ENCODE peak calls at places on chromosomes 12 and 14, in ten cellular contexts. B is heart right ventricle; R is omental fat pad; A is foreskin fibroblast; E is AG08396; Q is activated effector memory CD4-positive, alpha-beta T cell treated with Interleukin-2 at 50 U/mL for 16 hours; L is HFF-Myc; H is left ventricle myocardium inferior; G is Calu3; D is iPS-NIHi11. V is an unnamed sample.

GRCh38 chr14:89258728-89259273 is 158.2 kb downstream of the FOXN3 start:
- DNase-seq in B (no peak), R (no peak), A (no peak), E (no peak), Q (no peak), L (no peak), H (no peak), G (no peak), D (no peak), V (no peak)

GRCh38 chr12:76863811-76864210 is 15.0 kb downstream of the CSRP2 start:
- DNase-seq in B (no peak), R (no peak), A (peak), E (no peak), Q (no peak), L (peak), H (no peak), G (no peak), D (no peak), V (no peak)

GRCh38 chr14:72549026-72549425 is 344.9 kb downstream of the DPF3 start:
- DNase-seq in B (no peak), R (no peak), A (no peak), E (no peak), Q (no peak), L (no peak), H (no peak), G (no peak), D (no peak), V (no peak)

GRCh38 chr12:114339626-114340025 is 66.3 kb downstream of the TBX5 start:
- DNase-seq in B (no peak), R (no peak), A (peak), E (peak), Q (no peak), L (peak), H (no peak), G (no peak), D (no peak), V (no peak)

GRCh38 chr12:67916266-67916970 is 72.8 kb upstream of the IFNG-AS1 start:
- DNase-seq in B (no peak), R (no peak), A (peak), E (no peak), Q (no peak), L (no peak), H (no peak), G (no peak), D (no peak), V (no peak)

GRCh38 chr14:50469982-50470381 is 62.4 kb downstream of the MAP4K5 start:
- DNase-seq in B (no peak), R (no peak), A (no peak), E (no peak), Q (no peak), L (no peak), H (no peak), G (no peak), D (peak), V (no peak)

GRCh38 chr12:41460906-41461305 is 272.8 kb downstream of the PDZRN4 start:
- DNase-seq in B (no peak), R (no peak), A (no peak), E (no peak), Q (no peak), L (no peak), H (no peak), G (no peak), D (no peak), V (no peak)

GRCh38 chr12:30989754-30990153 is 63.2 kb downstream of the TSPAN11 start:
- DNase-seq in B (peak), R (no peak), A (no peak), E (no peak), Q (no peak), L (no peak), H (peak), G (peak), D (peak), V (peak)

GRCh38 chr12:2795291-2796186 is 769 bp downstream of the FKBP4 start:
- DNase-seq in B (peak), R (peak), A (peak), E (peak), Q (peak), L (no peak), H (peak), G (peak), D (peak), V (peak)

GRCh38 chr12:3732901-3733300 is 20.0 kb downstream of the CRACR2A start:
- DNase-seq in B (no peak), R (no peak), A (no peak), E (no peak), Q (no peak), L (no peak), H (no peak), G (peak), D (no peak), V (no peak)

GRCh38 chr12:117105902-117106301 is 6.7 kb upstream of the TESC start:
- DNase-seq in B (no peak), R (no peak), A (no peak), E (no peak), Q (peak), L (no peak), H (no peak), G (peak), D (no peak), V (no peak)

GRCh38 chr12:12182926-12183325 is 83.9 kb downstream of the LRP6 start:
- DNase-seq in B (no peak), R (no peak), A (peak), E (peak), Q (no peak), L (no peak), H (no peak), G (peak), D (no peak), V (no peak)

GRCh38 chr12:72075891-72076557 is 137.4 kb downstream of the TPH2 start:
- DNase-seq in B (no peak), R (no peak), A (no peak), E (no peak), Q (no peak), L (no peak), H (no peak), G (no peak), D (no peak), V (no peak)

GRCh38 chr14:93892923-93893549 is 34.1 kb upstream of the FAM181A start:
- DNase-seq in B (peak), R (peak), A (peak), E (peak), Q (peak), L (no peak), H (peak), G (peak), D (peak), V (peak)

GRCh38 chr12:116318738-116319050 is 41.2 kb upstream of the MED13L start:
- DNase-seq in B (no peak), R (no peak), A (no peak), E (peak), Q (no peak), L (no peak), H (no peak), G (no peak), D (peak), V (no peak)

GRCh38 chr12:119911147-119911546 is 34.0 kb upstream of the CIT start:
- DNase-seq in B (no peak), R (no peak), A (peak), E (peak), Q (no peak), L (peak), H (no peak), G (no peak), D (no peak), V (no peak)